ENCODE peak calls at places on chromosome 3, in seven cellular contexts. Z is WERI-Rb-1; H is CD8-positive, alpha-beta T cell; U is osteoblast; Q is AG04450; P is fibroblast of mammary gland; S is spleen. N is an unnamed sample.
A peak's percentile ranks its signal among the peaks of the same experiment; 100 is the strongest.

GRCh38 chr3:86990734-86991481 is at the start of gene VGLL3:
- DNase-seq in Q (peak; percentile 64), S (peak; percentile 76), H (no peak), U (peak; percentile 94), Z (peak; percentile 25), P (peak; percentile 80), N (peak; percentile 88)

GRCh38 chr3:42264399-42265058 is 1.5 kb downstream of the CCK start:
- DNase-seq in U (no peak), H (no peak), Q (no peak), Z (peak; percentile 57), P (peak; percentile 35), S (no peak), N (peak; percentile 20)

GRCh38 chr3:73041537-73041936 is 19.9 kb upstream of the EBLN2 start:
- DNase-seq in P (no peak), U (no peak), Z (no peak), Q (no peak), S (no peak), H (no peak), N (peak; percentile 13)

GRCh38 chr3:66602691-66603090 is 101.9 kb upstream of the LRIG1 start:
- DNase-seq in Q (no peak), H (no peak), P (no peak), S (no peak), U (no peak), Z (no peak), N (no peak)

GRCh38 chr3:98817546-98817945 is 54.4 kb downstream of the ST3GAL6 start:
- DNase-seq in P (peak; percentile 67), U (peak; percentile 80), S (no peak), Q (peak; percentile 21), Z (no peak), H (no peak), N (peak; percentile 76)

GRCh38 chr3:65955792-65956477 is 82.8 kb downstream of the MAGI1 start:
- DNase-seq in S (no peak), H (no peak), Q (peak; percentile 23), U (peak; percentile 34), P (peak; percentile 69), Z (no peak), N (peak; percentile 72)

GRCh38 chr3:108914774-108915641 is 38.7 kb downstream of the GUCA1C start:
- DNase-seq in H (peak; percentile 72), P (peak; percentile 69), Q (peak; percentile 32), S (peak; percentile 79), U (peak; percentile 73), Z (peak; percentile 72), N (peak; percentile 67)

GRCh38 chr3:99678023-99678422 is 39.6 kb downstream of the COL8A1 start:
- DNase-seq in Z (no peak), Q (peak; percentile 84), S (no peak), P (peak; percentile 97), U (no peak), H (no peak), N (peak; percentile 91)

GRCh38 chr3:165983284-165983683 is 146.1 kb upstream of the BCHE start:
- DNase-seq in U (no peak), Q (no peak), H (no peak), S (no peak), Z (no peak), P (peak; percentile 7), N (peak; percentile 41)

GRCh38 chr3:55431041-55431440 is 56.1 kb downstream of the WNT5A start:
- DNase-seq in P (no peak), Z (no peak), S (no peak), Q (no peak), U (peak; percentile 74), H (no peak), N (no peak)

GRCh38 chr3:152301745-152302181 is 33.0 kb downstream of the MBNL1 start:
- DNase-seq in S (no peak), H (no peak), Z (no peak), U (no peak), Q (no peak), P (no peak), N (no peak)

GRCh38 chr3:152298393-152299242 is 29.9 kb downstream of the MBNL1 start:
- DNase-seq in U (peak; percentile 19), S (no peak), P (peak; percentile 100), H (peak; percentile 60), Q (peak; percentile 95), Z (no peak), N (peak; percentile 98)

GRCh38 chr3:152299243-152299976 is 30.7 kb downstream of the MBNL1 start:
- DNase-seq in Q (no peak), S (no peak), Z (no peak), H (no peak), U (no peak), P (no peak), N (no peak)

GRCh38 chr3:152302521-152303021 is 33.8 kb downstream of the MBNL1 start:
- DNase-seq in P (peak; percentile 93), Q (peak; percentile 55), S (no peak), U (no peak), H (no peak), Z (no peak), N (peak; percentile 92)

GRCh38 chr3:152300029-152300764 is 31.5 kb downstream of the MBNL1 start:
- DNase-seq in P (peak; percentile 30), U (no peak), Q (no peak), Z (no peak), S (no peak), H (no peak), N (no peak)
- H3K4me3 ChIP-seq in P (peak overlapping the region; percentile 46), U (peak overlapping the region; percentile 44), Q (peak overlapping the region; percentile 36), Z (no peak overlapping the region), S (no peak overlapping the region), H (no peak overlapping the region), N (no peak overlapping the region)

GRCh38 chr3:196632033-196632751 is 7.3 kb upstream of the NRROS start:
- DNase-seq in P (peak; percentile 51), S (peak; percentile 97), H (peak; percentile 94), Z (peak; percentile 82), Q (no peak), U (peak; percentile 98), N (peak; percentile 76)
- TF ChIP-seq CTCF in P (no peak), S (peak; percentile 55), H (no peak), Z (peak; percentile 24), Q (peak; percentile 41), U (peak; percentile 8), N (peak; percentile 24)

GRCh38 chr3:106126016-106126525 is 257.3 kb upstream of the CBLB start:
- DNase-seq in Z (no peak), Q (no peak), S (no peak), H (no peak), U (no peak), P (no peak), N (no peak)
- H3K4me3 ChIP-seq in Z (no peak overlapping the region), Q (no peak overlapping the region), S (no peak overlapping the region), H (no peak overlapping the region), U (peak overlapping the region; percentile 17), P (no peak overlapping the region), N (no peak overlapping the region)

GRCh38 chr3:85603378-85603777 is 644.6 kb downstream of the CADM2 start:
- DNase-seq in Q (no peak), Z (no peak), H (no peak), S (no peak), P (no peak), U (no peak), N (no peak)

GRCh38 chr3:85605066-85605465 is 646.3 kb downstream of the CADM2 start:
- DNase-seq in H (no peak), S (no peak), Q (no peak), U (no peak), P (no peak), Z (no peak), N (no peak)
- TF ChIP-seq CTCF in H (no peak), S (no peak), Q (no peak), U (no peak), P (no peak), Z (no peak), N (no peak)

GRCh38 chr3:160857476-160857875 is 101.4 kb downstream of the PPM1L start:
- DNase-seq in U (no peak), Q (no peak), S (no peak), Z (no peak), H (no peak), P (no peak), N (no peak)

GRCh38 chr3:160851629-160852210 is 95.7 kb downstream of the PPM1L start:
- DNase-seq in P (no peak), Z (no peak), H (no peak), S (no peak), Q (no peak), U (no peak), N (no peak)

GRCh38 chr3:160856450-160856849 is 100.4 kb downstream of the PPM1L start:
- DNase-seq in P (no peak), Z (no peak), S (no peak), H (no peak), Q (no peak), U (no peak), N (no peak)

GRCh38 chr3:160852856-160853255 is 96.8 kb downstream of the PPM1L start:
- DNase-seq in P (no peak), Q (no peak), S (no peak), U (no peak), H (no peak), Z (no peak), N (no peak)
- H3K4me3 ChIP-seq in P (no peak overlapping the region), Q (no peak overlapping the region), S (no peak overlapping the region), U (no peak overlapping the region), H (no peak overlapping the region), Z (no peak overlapping the region), N (no peak overlapping the region)

GRCh38 chr3:184248454-184249411 is at the start of gene ALG3:
- DNase-seq in Q (peak; percentile 67), U (peak; percentile 97), S (peak; percentile 94), Z (peak; percentile 83), H (peak; percentile 90), P (peak; percentile 87), N (peak; percentile 94)

GRCh38 chr3:184250167-184250828 is 826 bp downstream of the EEF1AKMT4 start:
- DNase-seq in U (peak; percentile 97), H (peak; percentile 89), P (peak; percentile 88), Q (peak; percentile 61), S (peak; percentile 93), Z (peak; percentile 93), N (peak; percentile 89)

GRCh38 chr3:184255291-184256039 is 5.9 kb downstream of the CAMK2N2 start:
- DNase-seq in P (no peak), Q (no peak), Z (peak; percentile 84), S (no peak), U (peak; percentile 73), H (no peak), N (no peak)

DNA sequence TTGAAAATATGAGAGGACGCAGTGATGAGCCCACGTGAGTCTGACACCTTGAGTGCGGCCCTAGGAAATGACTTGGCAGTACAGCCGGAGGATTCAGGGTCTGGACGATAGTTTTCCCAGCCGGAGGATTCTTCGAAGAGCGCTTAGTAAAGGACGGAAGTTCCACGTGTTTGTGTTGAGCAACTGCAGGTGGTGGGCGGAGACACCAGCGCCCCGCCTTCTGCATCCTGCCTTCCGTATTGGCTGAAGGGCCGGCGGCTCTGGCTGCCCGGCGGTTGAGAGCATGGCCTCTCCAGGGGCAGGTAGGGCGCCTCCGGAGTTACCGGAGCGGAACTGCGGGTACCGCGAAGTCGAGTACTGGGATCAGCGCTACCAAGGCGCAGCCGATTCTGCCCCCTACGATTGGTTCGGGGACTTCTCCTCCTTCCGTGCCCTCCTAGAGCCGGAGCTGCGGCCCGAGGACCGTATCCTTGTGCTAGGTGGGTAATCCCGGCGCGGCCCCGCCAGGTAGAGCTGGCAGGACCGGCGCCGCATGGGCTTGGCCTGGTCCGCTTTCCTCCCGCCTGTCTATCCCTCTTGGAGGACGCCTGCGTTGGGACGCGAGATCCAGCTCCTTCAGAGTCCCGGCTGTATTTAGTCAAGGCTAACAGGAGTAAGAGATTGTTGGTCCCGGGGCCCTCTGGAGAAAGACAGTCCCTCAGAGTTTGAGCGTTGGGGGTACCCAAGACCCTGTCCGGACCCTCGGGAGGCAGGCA is at the start of gene EEF1AKMT4:
- DNase-seq in Z (peak; percentile 98), U (peak; percentile 99), Q (peak; percentile 97), P (peak; percentile 98), S (peak; percentile 98), H (peak; percentile 94), N (peak; percentile 99)
- TF ChIP-seq CTCF in Z (peak; percentile 52), U (peak; percentile 42), Q (peak; percentile 61), P (peak; percentile 25), S (peak; percentile 58), H (peak; percentile 18), N (peak; percentile 67)

GRCh38 chr3:128347282-128347681 is 119.4 kb downstream of the DNAJB8 start:
- DNase-seq in U (no peak), P (no peak), S (no peak), Z (no peak), H (no peak), Q (no peak), N (no peak)
- H3K4me3 ChIP-seq in U (no peak overlapping the region), P (no peak overlapping the region), S (no peak overlapping the region), Z (no peak overlapping the region), H (no peak overlapping the region), Q (no peak overlapping the region), N (no peak overlapping the region)